ENCODE peak calls at places on chromosome 4, in seven cellular contexts. G is PC-3, K is neural crest cell, C is NB4, F is dorsolateral prefrontal cortex, Y is NCI-H748 treated with DMSO at 0.1 percent for 48 hours, T is activated T-cell treated with anti-CD3 and anti-CD28 coated beads for 1 hour. H is an unnamed sample.

GRCh38 chr4:161208564-161208963 is 955.2 kb downstream of the FSTL5 start:
- DNase-seq in T (no peak), F (no peak), C (no peak), G (no peak), K (no peak), Y (peak), H (no peak)

GRCh38 chr4:43990968-43991367 is 457.6 kb downstream of the KCTD8 start:
- DNase-seq in T (no peak), K (no peak), F (no peak), Y (no peak), G (no peak), C (no peak), H (no peak)

GRCh38 chr4:161419822-161420221 is 744.0 kb downstream of the FSTL5 start:
- DNase-seq in Y (no peak), G (peak), C (peak), F (no peak), T (no peak), K (no peak), H (no peak)

GRCh38 chr4:173025131-173025530 is 143.5 kb upstream of the GALNT7 start:
- DNase-seq in C (peak), Y (peak), F (no peak), G (peak), T (no peak), K (peak), H (no peak)

GRCh38 chr4:147589586-147589985 is 27.6 kb upstream of the TMEM184C start:
- DNase-seq in G (no peak), Y (no peak), C (no peak), K (no peak), F (no peak), T (no peak), H (no peak)

GRCh38 chr4:136864580-136865185 is 667.6 kb downstream of the PCDH18 start:
- DNase-seq in G (peak), K (peak), T (no peak), C (peak), Y (peak), F (no peak), H (no peak)

GRCh38 chr4:169823685-169824084 is 65.9 kb upstream of the HPF1 start:
- DNase-seq in K (peak), T (no peak), Y (no peak), C (peak), F (no peak), G (peak), H (peak)

GRCh38 chr4:139635966-139636365 is 29.7 kb upstream of the MGST2 start:
- DNase-seq in F (no peak), K (no peak), T (no peak), G (peak), Y (no peak), C (no peak), H (no peak)

GRCh38 chr4:48640699-48641098 is 139.4 kb downstream of the FRYL start:
- DNase-seq in T (no peak), Y (no peak), G (no peak), F (no peak), C (no peak), K (no peak), H (no peak)

GRCh38 chr4:4443821-4444220 is 56.9 kb downstream of the NSG1 start:
- DNase-seq in G (peak), K (no peak), T (no peak), C (no peak), F (no peak), Y (no peak), H (no peak)

GRCh38 chr4:110492522-110492921 is 16.6 kb downstream of the ENPEP start:
- DNase-seq in F (no peak), K (no peak), G (no peak), T (no peak), Y (no peak), C (peak), H (no peak)

GRCh38 chr4:186557486-186557885 is 2.1 kb upstream of the MTNR1A start:
- DNase-seq in F (no peak), C (peak), Y (no peak), K (no peak), G (peak), T (no peak), H (no peak)

GRCh38 chr4:28675582-28675981 is 1814.9 kb downstream of the STIM2 start:
- DNase-seq in F (no peak), T (no peak), Y (no peak), C (no peak), G (peak), K (no peak), H (no peak)

GRCh38 chr4:72564184-72564583 is 4.8 kb downstream of the ADAMTS3 start:
- DNase-seq in T (no peak), C (no peak), G (peak), Y (no peak), K (no peak), F (no peak), H (no peak)

GRCh38 chr4:166432125-166432524 is 559.1 kb downstream of the TLL1 start:
- DNase-seq in T (no peak), Y (no peak), K (no peak), C (no peak), G (peak), F (no peak), H (no peak)

GRCh38 chr4:4990857-4991540 is 28.3 kb downstream of the CYTL1 start:
- DNase-seq in G (peak), F (no peak), T (no peak), C (peak), K (no peak), Y (no peak), H (peak)

GRCh38 chr4:86940176-86940575 is 5.4 kb downstream of the AFF1 start:
- DNase-seq in F (no peak), Y (no peak), G (no peak), T (no peak), C (no peak), K (no peak), H (no peak)

GRCh38 chr4:123826896-123827295 is 430.3 kb downstream of the SPRY1 start:
- DNase-seq in G (peak), T (no peak), C (no peak), Y (no peak), F (no peak), K (no peak), H (peak)

GRCh38 chr4:120132935-120133334 is 66.3 kb upstream of the MAD2L1 start:
- DNase-seq in C (peak), G (peak), T (no peak), Y (no peak), K (no peak), F (no peak), H (no peak)

GRCh38 chr4:81635747-81636146 is 164.0 kb upstream of the RASGEF1B start:
- DNase-seq in F (no peak), K (no peak), Y (no peak), T (no peak), G (peak), C (peak), H (peak)

GRCh38 chr4:66178901-66179300 is 508.6 kb upstream of the EPHA5 start:
- DNase-seq in G (peak), T (no peak), F (no peak), C (no peak), Y (no peak), K (no peak), H (no peak)

GRCh38 chr4:54318904-54319303 is 89.8 kb downstream of the PDGFRA start:
- DNase-seq in C (peak), T (no peak), Y (no peak), F (no peak), K (peak), G (peak), H (no peak)

GRCh38 chr4:84870398-84871163 is 95.9 kb downstream of the WDFY3 start:
- DNase-seq in Y (no peak), K (no peak), G (peak), C (no peak), T (no peak), F (no peak), H (no peak)

GRCh38 chr4:76801621-76802545 is 96.1 kb downstream of the SOWAHB start:
- DNase-seq in F (no peak), T (no peak), K (peak), C (no peak), G (no peak), Y (no peak), H (peak)

GRCh38 chr4:52102587-52102986 is 51.5 kb downstream of the SPATA18 start:
- DNase-seq in F (no peak), C (no peak), K (no peak), G (peak), T (no peak), Y (no peak), H (no peak)

GRCh38 chr4:186554890-186555827 is at the start of gene MTNR1A:
- DNase-seq in C (no peak), F (no peak), K (peak), T (no peak), G (no peak), Y (no peak), H (no peak)

GRCh38 chr4:1192493-1193205 is 20.3 kb upstream of the SPON2 start:
- DNase-seq in K (no peak), G (no peak), Y (no peak), C (peak), F (peak), T (no peak), H (peak)

GRCh38 chr4:13892739-13893105 is 265.2 kb upstream of the BOD1L1 start:
- DNase-seq in T (no peak), F (no peak), C (no peak), K (no peak), Y (no peak), G (peak), H (no peak)

GRCh38 chr4:168587326-168588125 is 90.7 kb downstream of the PALLD start:
- DNase-seq in F (no peak), G (peak), T (no peak), C (peak), K (no peak), Y (no peak), H (no peak)

GRCh38 chr4:26489101-26489669 is 1.1 kb downstream of the CCKAR start:
- DNase-seq in K (no peak), Y (no peak), F (no peak), T (no peak), C (no peak), G (no peak), H (no peak)

GRCh38 chr4:149511558-149512298 is 303.9 kb downstream of the IQCM start:
- DNase-seq in G (no peak), F (no peak), Y (no peak), K (no peak), C (no peak), T (no peak), H (no peak)

GRCh38 chr4:162952232-162952631 is 214.5 kb downstream of the NAF1 start:
- DNase-seq in Y (no peak), F (no peak), C (peak), T (no peak), K (no peak), G (peak), H (no peak)

GRCh38 chr4:109434793-109435080 is 1.1 kb downstream of the SEC24B start:
- DNase-seq in C (no peak), T (no peak), Y (no peak), G (no peak), F (no peak), K (no peak), H (no peak)

GRCh38 chr4:38509551-38509950 is 154.4 kb upstream of the KLF3 start:
- DNase-seq in C (no peak), T (peak), Y (no peak), F (no peak), G (no peak), K (no peak), H (no peak)

GRCh38 chr4:152109585-152110509 is 349.0 kb upstream of the GATB start:
- DNase-seq in C (no peak), T (no peak), G (no peak), Y (no peak), F (no peak), K (no peak), H (no peak)

H was measured in left ventricle myocardium superior.